ENCODE peak calls at places on chromosomes 3 and 15, in nine cellular contexts. One of them, this sample, is unnamed.

GRCh38 chr3:105359098-105359762 is 7.5 kb upstream of the ALCAM start:
- DNase-seq in endothelial cell: no peak
- DNase-seq in activated B cell treated with CpG ODN at 0.5 μM for 24 hours: no peak
- DNase-seq in spleen: no peak
- DNase-seq in stomach: no peak
- DNase-seq in foreskin fibroblast: peak
- DNase-seq in hepatocyte: no peak
- DNase-seq in natural killer cell: no peak
- DNase-seq in uterus: no peak
- DNase-seq in this sample: no peak

GRCh38 chr15:90004252-90004651 is 3.1 kb downstream of the ZNF710 start:
- DNase-seq in endothelial cell: no peak
- DNase-seq in activated B cell treated with CpG ODN at 0.5 μM for 24 hours: no peak
- DNase-seq in spleen: no peak
- DNase-seq in stomach: no peak
- DNase-seq in foreskin fibroblast: peak
- DNase-seq in hepatocyte: peak
- DNase-seq in natural killer cell: no peak
- DNase-seq in uterus: peak
- DNase-seq in this sample: no peak

GRCh38 chr3:89107461-89108035 is at the start of gene EPHA3:
- DNase-seq in endothelial cell: peak
- DNase-seq in activated B cell treated with CpG ODN at 0.5 μM for 24 hours: peak
- DNase-seq in spleen: peak
- DNase-seq in stomach: peak
- DNase-seq in foreskin fibroblast: peak
- DNase-seq in hepatocyte: peak
- DNase-seq in natural killer cell: no peak
- DNase-seq in uterus: peak
- DNase-seq in this sample: peak

GRCh38 chr15:52657338-52657737 is 21.9 kb downstream of the ATOSA start:
- DNase-seq in endothelial cell: no peak
- DNase-seq in activated B cell treated with CpG ODN at 0.5 μM for 24 hours: no peak
- DNase-seq in spleen: no peak
- DNase-seq in stomach: no peak
- DNase-seq in foreskin fibroblast: peak
- DNase-seq in hepatocyte: no peak
- DNase-seq in natural killer cell: no peak
- DNase-seq in uterus: no peak
- DNase-seq in this sample: no peak

GRCh38 chr3:114608293-114608692 is 314.5 kb downstream of the TIGIT start:
- DNase-seq in endothelial cell: no peak
- DNase-seq in activated B cell treated with CpG ODN at 0.5 μM for 24 hours: no peak
- DNase-seq in spleen: no peak
- DNase-seq in stomach: no peak
- DNase-seq in foreskin fibroblast: peak
- DNase-seq in hepatocyte: no peak
- DNase-seq in natural killer cell: no peak
- DNase-seq in uterus: no peak
- DNase-seq in this sample: no peak

GRCh38 chr15:70632079-70632850 is 131.1 kb downstream of the UACA start:
- DNase-seq in endothelial cell: no peak
- DNase-seq in activated B cell treated with CpG ODN at 0.5 μM for 24 hours: no peak
- DNase-seq in spleen: no peak
- DNase-seq in stomach: no peak
- DNase-seq in foreskin fibroblast: no peak
- DNase-seq in hepatocyte: peak
- DNase-seq in natural killer cell: no peak
- DNase-seq in uterus: no peak
- DNase-seq in this sample: no peak

GRCh38 chr15:51076898-51077564 is 17.7 kb downstream of the TNFAIP8L3 start:
- DNase-seq in endothelial cell: no peak
- DNase-seq in activated B cell treated with CpG ODN at 0.5 μM for 24 hours: no peak
- DNase-seq in spleen: peak
- DNase-seq in stomach: peak
- DNase-seq in foreskin fibroblast: peak
- DNase-seq in hepatocyte: no peak
- DNase-seq in natural killer cell: peak
- DNase-seq in uterus: peak
- DNase-seq in this sample: no peak

GRCh38 chr3:153232737-153233330 is 70.8 kb downstream of the RAP2B start:
- DNase-seq in endothelial cell: no peak
- DNase-seq in activated B cell treated with CpG ODN at 0.5 μM for 24 hours: no peak
- DNase-seq in spleen: no peak
- DNase-seq in stomach: no peak
- DNase-seq in foreskin fibroblast: peak
- DNase-seq in hepatocyte: no peak
- DNase-seq in natural killer cell: no peak
- DNase-seq in uterus: no peak
- DNase-seq in this sample: no peak

GRCh38 chr3:58471025-58471887 is 20.6 kb upstream of the KCTD6 start:
- DNase-seq in endothelial cell: no peak
- DNase-seq in activated B cell treated with CpG ODN at 0.5 μM for 24 hours: no peak
- DNase-seq in spleen: no peak
- DNase-seq in stomach: no peak
- DNase-seq in foreskin fibroblast: peak
- DNase-seq in hepatocyte: peak
- DNase-seq in natural killer cell: peak
- DNase-seq in uterus: no peak
- DNase-seq in this sample: no peak

GRCh38 chr3:62139957-62140356 is 233.4 kb downstream of the FEZF2 start:
- DNase-seq in endothelial cell: no peak
- DNase-seq in activated B cell treated with CpG ODN at 0.5 μM for 24 hours: no peak
- DNase-seq in spleen: no peak
- DNase-seq in stomach: no peak
- DNase-seq in foreskin fibroblast: peak
- DNase-seq in hepatocyte: no peak
- DNase-seq in natural killer cell: no peak
- DNase-seq in uterus: no peak
- DNase-seq in this sample: no peak

GRCh38 chr3:182940266-182940808 is 40.0 kb downstream of the DCUN1D1 start:
- DNase-seq in endothelial cell: no peak
- DNase-seq in activated B cell treated with CpG ODN at 0.5 μM for 24 hours: no peak
- DNase-seq in spleen: no peak
- DNase-seq in stomach: no peak
- DNase-seq in foreskin fibroblast: no peak
- DNase-seq in hepatocyte: no peak
- DNase-seq in natural killer cell: no peak
- DNase-seq in uterus: no peak
- DNase-seq in this sample: no peak

GRCh38 chr3:48016336-48016973 is at the start of gene MAP4:
- DNase-seq in endothelial cell: no peak
- DNase-seq in activated B cell treated with CpG ODN at 0.5 μM for 24 hours: no peak
- DNase-seq in spleen: no peak
- DNase-seq in stomach: no peak
- DNase-seq in foreskin fibroblast: no peak
- DNase-seq in hepatocyte: no peak
- DNase-seq in natural killer cell: no peak
- DNase-seq in uterus: no peak
- DNase-seq in this sample: no peak

GRCh38 chr3:176193032-176193698 is 1004.1 kb downstream of the TBL1XR1 start:
- DNase-seq in endothelial cell: no peak
- DNase-seq in activated B cell treated with CpG ODN at 0.5 μM for 24 hours: no peak
- DNase-seq in spleen: no peak
- DNase-seq in stomach: no peak
- DNase-seq in foreskin fibroblast: no peak
- DNase-seq in hepatocyte: no peak
- DNase-seq in natural killer cell: no peak
- DNase-seq in uterus: no peak
- DNase-seq in this sample: no peak

DNA sequence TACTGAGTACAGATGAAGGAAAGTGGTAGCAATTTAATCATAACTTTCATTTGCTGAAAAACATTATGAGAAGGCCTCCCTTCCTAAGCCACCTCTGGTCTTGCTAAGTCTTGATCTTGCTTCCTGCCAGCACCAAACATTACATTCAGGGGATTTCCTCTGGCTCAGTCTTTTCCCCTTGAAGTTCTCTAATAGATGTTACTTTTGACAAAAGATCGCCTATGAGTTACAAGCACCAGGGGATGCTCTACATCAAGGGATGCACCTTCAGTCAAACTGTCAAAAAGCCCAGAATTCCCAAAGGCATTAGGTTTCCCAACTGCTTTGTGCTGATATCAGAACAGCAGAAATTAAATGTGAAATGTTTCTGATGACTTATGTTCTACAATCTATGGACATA is 47.3 kb downstream of the AQP9 start:
- DNase-seq in endothelial cell: no peak
- DNase-seq in activated B cell treated with CpG ODN at 0.5 μM for 24 hours: no peak
- DNase-seq in spleen: no peak
- DNase-seq in stomach: no peak
- DNase-seq in foreskin fibroblast: no peak
- DNase-seq in hepatocyte: no peak
- DNase-seq in natural killer cell: no peak
- DNase-seq in uterus: no peak
- DNase-seq in this sample: no peak
- TF ChIP-seq CTCF in endothelial cell: no peak
- TF ChIP-seq CTCF in activated B cell treated with CpG ODN at 0.5 μM for 24 hours: no peak
- TF ChIP-seq CTCF in spleen: no peak
- TF ChIP-seq CTCF in stomach: no peak
- TF ChIP-seq CTCF in foreskin fibroblast: peak
- TF ChIP-seq CTCF in hepatocyte: no peak
- TF ChIP-seq CTCF in natural killer cell: no peak
- TF ChIP-seq CTCF in uterus: no peak
- TF ChIP-seq CTCF in this sample: no peak

GRCh38 chr3:45043715-45044299 is 17.7 kb downstream of the CLEC3B start:
- DNase-seq in endothelial cell: no peak
- DNase-seq in activated B cell treated with CpG ODN at 0.5 μM for 24 hours: no peak
- DNase-seq in spleen: no peak
- DNase-seq in stomach: no peak
- DNase-seq in foreskin fibroblast: peak
- DNase-seq in hepatocyte: peak
- DNase-seq in natural killer cell: no peak
- DNase-seq in uterus: no peak
- DNase-seq in this sample: no peak
- TF ChIP-seq CTCF in endothelial cell: no peak
- TF ChIP-seq CTCF in activated B cell treated with CpG ODN at 0.5 μM for 24 hours: no peak
- TF ChIP-seq CTCF in spleen: no peak
- TF ChIP-seq CTCF in stomach: no peak
- TF ChIP-seq CTCF in foreskin fibroblast: peak
- TF ChIP-seq CTCF in hepatocyte: no peak
- TF ChIP-seq CTCF in natural killer cell: no peak
- TF ChIP-seq CTCF in uterus: peak
- TF ChIP-seq CTCF in this sample: no peak

DNA sequence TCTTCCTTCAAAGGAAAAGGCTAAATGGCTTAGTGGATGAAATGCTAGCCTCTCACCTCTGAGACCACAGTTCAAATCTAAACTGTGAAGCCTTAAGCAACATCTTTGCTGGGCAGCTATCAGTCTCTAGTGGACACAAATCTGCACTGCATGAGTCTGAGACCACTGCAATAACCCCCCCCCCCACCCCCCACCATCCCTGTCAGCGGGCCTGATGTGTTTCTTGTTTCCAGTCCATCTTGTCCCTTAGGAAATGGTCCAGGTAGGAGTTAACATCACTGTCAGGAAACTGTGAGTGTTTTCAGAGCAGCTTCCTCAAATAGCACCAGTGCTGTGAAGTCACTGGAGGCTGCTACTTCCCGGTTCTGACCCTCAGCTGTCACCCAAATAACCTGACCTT is 140.6 kb upstream of the TMCO5A start:
- DNase-seq in endothelial cell: peak
- DNase-seq in activated B cell treated with CpG ODN at 0.5 μM for 24 hours: no peak
- DNase-seq in spleen: no peak
- DNase-seq in stomach: no peak
- DNase-seq in foreskin fibroblast: no peak
- DNase-seq in hepatocyte: no peak
- DNase-seq in natural killer cell: no peak
- DNase-seq in uterus: no peak
- DNase-seq in this sample: no peak
- TF ChIP-seq CTCF in endothelial cell: peak
- TF ChIP-seq CTCF in activated B cell treated with CpG ODN at 0.5 μM for 24 hours: no peak
- TF ChIP-seq CTCF in spleen: no peak
- TF ChIP-seq CTCF in stomach: no peak
- TF ChIP-seq CTCF in foreskin fibroblast: no peak
- TF ChIP-seq CTCF in hepatocyte: peak
- TF ChIP-seq CTCF in natural killer cell: no peak
- TF ChIP-seq CTCF in uterus: no peak
- TF ChIP-seq CTCF in this sample: no peak

GRCh38 chr15:42272768-42273098 is 268 bp upstream of the GANC start:
- DNase-seq in endothelial cell: no peak
- DNase-seq in activated B cell treated with CpG ODN at 0.5 μM for 24 hours: no peak
- DNase-seq in spleen: no peak
- DNase-seq in stomach: no peak
- DNase-seq in foreskin fibroblast: no peak
- DNase-seq in hepatocyte: no peak
- DNase-seq in natural killer cell: no peak
- DNase-seq in uterus: no peak
- DNase-seq in this sample: no peak

GRCh38 chr15:42270996-42271395 is 2.0 kb upstream of the GANC start:
- DNase-seq in endothelial cell: no peak
- DNase-seq in activated B cell treated with CpG ODN at 0.5 μM for 24 hours: no peak
- DNase-seq in spleen: no peak
- DNase-seq in stomach: no peak
- DNase-seq in foreskin fibroblast: no peak
- DNase-seq in hepatocyte: no peak
- DNase-seq in natural killer cell: no peak
- DNase-seq in uterus: no peak
- DNase-seq in this sample: no peak

GRCh38 chr15:42273900-42274692 is 863 bp upstream of the TMEM87A start:
- DNase-seq in endothelial cell: peak
- DNase-seq in activated B cell treated with CpG ODN at 0.5 μM for 24 hours: peak
- DNase-seq in spleen: peak
- DNase-seq in stomach: peak
- DNase-seq in foreskin fibroblast: peak
- DNase-seq in hepatocyte: peak
- DNase-seq in natural killer cell: peak
- DNase-seq in uterus: peak
- DNase-seq in this sample: peak

GRCh38 chr15:42274693-42274971 is 1.4 kb upstream of the TMEM87A start:
- DNase-seq in endothelial cell: no peak
- DNase-seq in activated B cell treated with CpG ODN at 0.5 μM for 24 hours: no peak
- DNase-seq in spleen: no peak
- DNase-seq in stomach: no peak
- DNase-seq in foreskin fibroblast: no peak
- DNase-seq in hepatocyte: no peak
- DNase-seq in natural killer cell: no peak
- DNase-seq in uterus: no peak
- DNase-seq in this sample: no peak

DNA sequence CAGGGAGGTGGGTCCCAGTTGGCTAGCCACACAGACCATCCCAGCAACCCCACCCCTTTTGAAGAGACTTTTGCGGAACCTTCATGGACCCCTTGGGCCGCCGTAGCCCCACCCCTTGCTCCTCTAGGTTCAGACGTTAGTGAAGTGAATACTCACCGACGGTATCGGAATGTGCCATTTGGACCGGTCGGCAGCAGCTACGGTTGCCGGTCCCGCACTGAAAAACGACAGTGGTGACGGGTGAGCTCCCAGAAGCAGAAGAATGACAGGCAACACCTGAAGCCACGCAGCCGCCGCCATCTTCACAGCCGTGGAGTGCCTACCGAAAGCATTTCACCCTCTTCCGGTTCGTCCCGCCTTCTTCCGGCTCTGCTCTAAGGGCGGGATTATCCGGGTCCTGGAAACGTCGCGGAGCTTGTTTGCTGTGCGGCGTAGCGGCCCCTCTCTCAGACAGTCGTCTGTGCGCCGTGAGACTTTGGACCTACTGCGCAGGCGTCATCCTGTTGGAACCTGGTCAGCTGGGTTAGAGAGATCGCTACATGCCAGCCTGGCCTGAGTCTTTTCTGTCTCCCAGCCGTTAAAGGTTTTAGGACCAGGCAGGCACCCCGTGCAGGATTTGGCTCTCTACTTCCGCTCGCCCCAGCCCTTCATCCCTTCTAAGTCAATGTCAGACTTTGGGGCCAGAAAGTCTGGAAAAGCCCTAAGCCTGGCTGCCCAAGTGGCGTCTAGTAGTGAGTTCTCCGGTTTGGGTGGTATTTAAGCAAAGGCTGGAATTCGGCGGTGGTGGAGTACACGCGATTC is at the start of the genes GANC and TMEM87A:
- DNase-seq in endothelial cell: peak
- DNase-seq in activated B cell treated with CpG ODN at 0.5 μM for 24 hours: peak
- DNase-seq in spleen: peak
- DNase-seq in stomach: peak
- DNase-seq in foreskin fibroblast: peak
- DNase-seq in hepatocyte: peak
- DNase-seq in natural killer cell: peak
- DNase-seq in uterus: peak
- DNase-seq in this sample: peak
- TF ChIP-seq CTCF in endothelial cell: no peak
- TF ChIP-seq CTCF in activated B cell treated with CpG ODN at 0.5 μM for 24 hours: no peak
- TF ChIP-seq CTCF in spleen: no peak
- TF ChIP-seq CTCF in stomach: no peak
- TF ChIP-seq CTCF in foreskin fibroblast: no peak
- TF ChIP-seq CTCF in hepatocyte: no peak
- TF ChIP-seq CTCF in natural killer cell: no peak
- TF ChIP-seq CTCF in uterus: no peak
- TF ChIP-seq CTCF in this sample: no peak